ENCODE peak calls at places on chromosomes 13 and 19, in five cellular contexts. A, U, O, R and G are unnamed samples.

GRCh38 chr19:29609636-29610035 is 3.6 kb downstream of the POP4 start:
- DNase-seq in A (no peak), U (no peak), O (no peak), R (no peak), G (no peak)

GRCh38 chr13:32883501-32883900 is 132.7 kb upstream of the KL start:
- DNase-seq in A (peak; percentile 42), U (no peak), O (no peak), R (no peak), G (peak; percentile 23)

GRCh38 chr19:7654401-7654800 is 14.4 kb upstream of the RETN start:
- DNase-seq in A (no peak), U (no peak), O (no peak), R (no peak), G (no peak)

GRCh38 chr13:88908896-88909535 is 1237.8 kb downstream of the SLITRK5 start:
- DNase-seq in A (peak; percentile 87), U (no peak), O (no peak), R (no peak), G (no peak)

GRCh38 chr19:34224996-34225658 is 29.2 kb upstream of the GARRE1 start:
- DNase-seq in A (no peak), U (no peak), O (no peak), R (no peak), G (no peak)

GRCh38 chr19:48258350-48258749 is 2.6 kb upstream of the CARD8 start:
- DNase-seq in A (no peak), U (no peak), O (no peak), R (no peak), G (no peak)

GRCh38 chr13:79799466-79799865 is 318.5 kb downstream of the NDFIP2 start:
- DNase-seq in A (no peak), U (no peak), O (no peak), R (no peak), G (no peak)

GRCh38 chr19:31451686-31452325 is 102.6 kb upstream of the TSHZ3 start:
- DNase-seq in A (no peak), U (no peak), O (no peak), R (no peak), G (no peak)

GRCh38 chr13:27053902-27054595 is 117.6 kb downstream of the USP12 start:
- DNase-seq in A (no peak), U (no peak), O (no peak), R (no peak), G (no peak)

GRCh38 chr19:46442808-46443450 is 14.2 kb upstream of the PNMA8C start:
- DNase-seq in A (no peak), U (no peak), O (no peak), R (no peak), G (no peak)

GRCh38 chr13:111904701-111905608 is 162.0 kb upstream of the SOX1 start:
- DNase-seq in A (no peak), U (no peak), O (no peak), R (no peak), G (no peak)

GRCh38 chr19:2332341-2333026 is 4.0 kb downstream of the SPPL2B start:
- DNase-seq in A (peak; percentile 53), U (peak; percentile 40), O (no peak), R (peak; percentile 16), G (no peak)

GRCh38 chr13:97855570-97855970 is 97.9 kb upstream of the IPO5 start:
- DNase-seq in A (peak; percentile 65), U (no peak), O (peak; percentile 14), R (no peak), G (no peak)

GRCh38 chr13:111541345-111541744 is 220.9 kb downstream of the TEX29 start:
- DNase-seq in A (no peak), U (no peak), O (no peak), R (no peak), G (no peak)

GRCh38 chr19:1181606-1182005 is 7.5 kb upstream of the SBNO2 start:
- DNase-seq in A (no peak), U (no peak), O (no peak), R (no peak), G (no peak)

GRCh38 chr19:56712609-56713008 is 41.1 kb upstream of the ZNF835 start:
- DNase-seq in A (no peak), U (no peak), O (peak; percentile 52), R (no peak), G (peak; percentile 61)

GRCh38 chr19:32018014-32018413 is 327.4 kb upstream of the ZNF507 start:
- DNase-seq in A (no peak), U (no peak), O (no peak), R (no peak), G (no peak)

GRCh38 chr19:58407658-58408151 is 744 bp upstream of the ZNF584 start:
- DNase-seq in A (no peak), U (no peak), O (no peak), R (no peak), G (no peak)

GRCh38 chr13:31131470-31131961 is 30.2 kb downstream of the HSPH1 start:
- DNase-seq in A (no peak), U (no peak), O (no peak), R (no peak), G (no peak)

GRCh38 chr13:41546372-41547252 is 89.3 kb downstream of the RGCC start:
- DNase-seq in A (no peak), U (no peak), O (no peak), R (no peak), G (no peak)

GRCh38 chr19:32372726-32373613 is 27.6 kb downstream of the ZNF507 start:
- DNase-seq in A (no peak), U (no peak), O (no peak), R (no peak), G (no peak)

GRCh38 chr13:93690139-93690538 is 463.5 kb downstream of the GPC6 start:
- DNase-seq in A (no peak), U (no peak), O (no peak), R (no peak), G (no peak)

GRCh38 chr19:49133621-49134454 is 14.5 kb downstream of the PPFIA3 start:
- DNase-seq in A (no peak), U (peak; percentile 47), O (no peak), R (no peak), G (no peak)

GRCh38 chr13:32986552-32986951 is 29.7 kb upstream of the KL start:
- DNase-seq in A (no peak), U (no peak), O (no peak), R (no peak), G (no peak)

GRCh38 chr19:42422576-42423461 is 4.4 kb downstream of the LIPE start:
- DNase-seq in A (no peak), U (peak; percentile 39), O (peak; percentile 79), R (peak; percentile 14), G (no peak)

GRCh38 chr19:13784731-13785452 is 10.4 kb upstream of the ZSWIM4 start:
- DNase-seq in A (peak; percentile 68), U (peak; percentile 64), O (peak; percentile 45), R (peak; percentile 63), G (no peak)

GRCh38 chr13:106357198-106357597 is 178.3 kb downstream of the EFNB2 start:
- DNase-seq in A (no peak), U (no peak), O (no peak), R (no peak), G (no peak)

GRCh38 chr19:1057185-1057857 is 9.6 kb upstream of the ARHGAP45 start:
- DNase-seq in A (no peak), U (no peak), O (no peak), R (no peak), G (no peak)

GRCh38 chr13:72397265-72397664 is 330.2 kb downstream of the MZT1 start:
- DNase-seq in A (no peak), U (no peak), O (no peak), R (no peak), G (no peak)

GRCh38 chr13:110107568-110108347 is 199.2 kb downstream of the COL4A1 start:
- DNase-seq in A (no peak), U (no peak), O (no peak), R (no peak), G (no peak)